ENCODE peak calls at places on chromosome 19, in nine cellular contexts. D, Q, F, I, H, M, U, K and J are unnamed samples.

GRCh38 chr19:7698583-7698982 is 3.3 kb downstream of the FCER2 start:
- DNase-seq in D (no peak), Q (no peak), F (no peak), I (no peak), H (no peak), M (no peak), U (no peak), K (no peak), J (no peak)

GRCh38 chr19:31226536-31226935 is 122.7 kb downstream of the TSHZ3 start:
- DNase-seq in D (no peak), Q (no peak), F (no peak), I (no peak), H (no peak), M (no peak), U (no peak), K (no peak), J (no peak)

GRCh38 chr19:900302-901111 is 7.2 kb downstream of the RNU6-9 start:
- DNase-seq in D (no peak), Q (peak), F (no peak), I (no peak), H (no peak), M (no peak), U (no peak), K (peak), J (peak)

GRCh38 chr19:6801397-6802086 is 29.0 kb downstream of the VAV1 start:
- DNase-seq in D (peak), Q (peak), F (no peak), I (no peak), H (peak), M (peak), U (peak), K (peak), J (peak)

GRCh38 chr19:18057557-18057956 is 29.2 kb downstream of the IL12RB1 start:
- DNase-seq in D (peak), Q (peak), F (no peak), I (no peak), H (no peak), M (no peak), U (no peak), K (no peak), J (no peak)

GRCh38 chr19:30846102-30846501 is 473.9 kb downstream of the ZNF536 start:
- DNase-seq in D (no peak), Q (no peak), F (no peak), I (no peak), H (no peak), M (no peak), U (no peak), K (no peak), J (no peak)

GRCh38 chr19:49324801-49325491 is at the start of gene SLC6A16:
- DNase-seq in D (no peak), Q (no peak), F (no peak), I (no peak), H (no peak), M (peak), U (no peak), K (no peak), J (no peak)

GRCh38 chr19:49987159-49987698 is 26.3 kb upstream of the SIGLEC11 start:
- DNase-seq in D (peak), Q (peak), F (peak), I (no peak), H (peak), M (no peak), U (peak), K (peak), J (peak)

GRCh38 chr19:39532233-39533002 is at the start of gene EID2B:
- DNase-seq in D (peak), Q (peak), F (peak), I (peak), H (peak), M (peak), U (peak), K (peak), J (peak)

GRCh38 chr19:31347828-31348314 is 1.4 kb downstream of the TSHZ3 start:
- DNase-seq in D (no peak), Q (no peak), F (no peak), I (no peak), H (no peak), M (no peak), U (no peak), K (no peak), J (no peak)

GRCh38 chr19:7933828-7934725 is 8.1 kb upstream of the CTXN1 start:
- DNase-seq in D (no peak), Q (peak), F (no peak), I (no peak), H (no peak), M (no peak), U (no peak), K (no peak), J (no peak)

GRCh38 chr19:1237754-1238372 is at the start of gene CBARP:
- DNase-seq in D (peak), Q (peak), F (no peak), I (no peak), H (no peak), M (no peak), U (no peak), K (no peak), J (no peak)

GRCh38 chr19:4327252-4327876 is 11.3 kb downstream of the STAP2 start:
- DNase-seq in D (peak), Q (peak), F (no peak), I (no peak), H (peak), M (no peak), U (peak), K (peak), J (peak)

GRCh38 chr19:15820646-15821045 is 5.2 kb upstream of the OR10H1 start:
- DNase-seq in D (no peak), Q (no peak), F (no peak), I (no peak), H (no peak), M (no peak), U (no peak), K (no peak), J (no peak)